ENCODE peak calls at places on chromosomes 13 and 19, in six cellular contexts. U is H1; M is mucosa of gallbladder; Z is T follicular helper cell; D is AG04449; K is effector memory CD4-positive, alpha-beta T cell. N is an unnamed sample.

GRCh38 chr19:1082928-1083816 is 12.0 kb downstream of the POLR2E start:
- DNase-seq in M (no peak), K (no peak), D (no peak), U (no peak), Z (no peak), N (no peak)

GRCh38 chr19:3618144-3618810 is 8.3 kb downstream of the CACTIN start:
- DNase-seq in U (peak; percentile 96), K (no peak), Z (peak; percentile 34), D (no peak), M (peak; percentile 57), N (no peak)

GRCh38 chr19:1690570-1691307 is 38.3 kb upstream of the TCF3 start:
- DNase-seq in Z (peak; percentile 41), M (no peak), K (peak; percentile 14), D (no peak), U (peak; percentile 98), N (no peak)

GRCh38 chr13:109256866-109257760 is 529.3 kb downstream of the IRS2 start:
- DNase-seq in D (peak; percentile 99), K (no peak), M (peak; percentile 22), Z (no peak), U (no peak), N (no peak)

GRCh38 chr13:92513672-92514071 is 712.9 kb upstream of the GPC6 start:
- DNase-seq in K (no peak), U (no peak), M (no peak), Z (no peak), D (no peak), N (no peak)

GRCh38 chr13:36431204-36432105 is 840 bp upstream of the CCNA1 start:
- DNase-seq in Z (no peak), K (no peak), D (no peak), U (no peak), M (no peak), N (no peak)

GRCh38 chr13:111265701-111266035 is 54.8 kb upstream of the TEX29 start:
- DNase-seq in K (no peak), D (no peak), M (no peak), U (peak; percentile 42), Z (no peak), N (no peak)

GRCh38 chr13:105184221-105184620 is 1351.2 kb downstream of the EFNB2 start:
- DNase-seq in M (no peak), U (no peak), K (no peak), Z (no peak), D (no peak), N (no peak)

GRCh38 chr19:16057062-16057461 is 19.2 kb upstream of the TPM4 start:
- DNase-seq in K (no peak), Z (no peak), M (no peak), D (no peak), U (no peak), N (no peak)

GRCh38 chr19:6530385-6531162 is at the start of gene TNFSF9:
- DNase-seq in Z (peak; percentile 70), K (peak; percentile 68), U (peak; percentile 96), M (peak; percentile 91), D (peak; percentile 10), N (no peak)

GRCh38 chr13:52348983-52349780 is 56.8 kb downstream of the THSD1 start:
- DNase-seq in Z (no peak), K (no peak), M (no peak), D (no peak), U (no peak), N (no peak)

GRCh38 chr19:13011653-13012389 is 16.5 kb downstream of the NFIX start:
- DNase-seq in K (no peak), D (no peak), M (no peak), U (peak; percentile 88), Z (no peak), N (no peak)

GRCh38 chr13:100451923-100452322 is 136.7 kb downstream of the GGACT start:
- DNase-seq in U (no peak), D (no peak), Z (no peak), M (no peak), K (no peak), N (no peak)

GRCh38 chr19:43675269-43675879 is 5.4 kb upstream of the PLAUR start:
- DNase-seq in U (no peak), D (no peak), K (no peak), M (peak; percentile 89), Z (no peak), N (no peak)

GRCh38 chr19:47230122-47230920 is 678 bp downstream of the BBC3 start:
- DNase-seq in M (peak; percentile 62), K (peak; percentile 76), Z (peak; percentile 74), D (no peak), U (peak; percentile 93), N (no peak)

GRCh38 chr19:50392759-50393158 is 8.6 kb downstream of the POLD1 start:
- DNase-seq in U (no peak), D (no peak), Z (no peak), M (no peak), K (no peak), N (no peak)

GRCh38 chr19:33376931-33377557 is 3.5 kb downstream of the CEBPG start:
- DNase-seq in K (no peak), Z (no peak), M (no peak), D (no peak), U (no peak), N (no peak)

GRCh38 chr19:38977445-38978314 is 2.1 kb upstream of the FBXO17 start:
- DNase-seq in D (no peak), U (no peak), K (no peak), M (no peak), Z (no peak), N (no peak)

GRCh38 chr19:8421484-8422461 is 8.7 kb downstream of the MARCHF2 start:
- DNase-seq in M (no peak), Z (no peak), K (no peak), U (no peak), D (no peak), N (no peak)

GRCh38 chr19:42239544-42240220 is 2.7 kb downstream of the GSK3A start:
- DNase-seq in M (no peak), Z (no peak), D (no peak), K (no peak), U (no peak), N (no peak)

GRCh38 chr19:53808710-53809125 is 15.4 kb downstream of the NLRP12 start:
- DNase-seq in D (no peak), K (no peak), U (no peak), M (no peak), Z (no peak), N (no peak)

GRCh38 chr13:42740753-42741152 is 40.6 kb upstream of the FAM216B start:
- DNase-seq in Z (no peak), K (no peak), D (no peak), M (peak; percentile 68), U (no peak), N (no peak)

GRCh38 chr19:47272448-47273312 is 2.0 kb upstream of the INAFM1 start:
- DNase-seq in M (peak; percentile 34), U (peak; percentile 64), Z (peak; percentile 44), K (no peak), D (no peak), N (no peak)

GRCh38 chr13:94764576-94765321 is 52.4 kb upstream of the SOX21 start:
- DNase-seq in U (no peak), Z (no peak), D (no peak), M (no peak), K (no peak), N (no peak)

GRCh38 chr13:109273326-109273751 is 513.0 kb downstream of the IRS2 start:
- DNase-seq in D (no peak), U (no peak), K (no peak), Z (no peak), M (no peak), N (no peak)

GRCh38 chr19:40718774-40719391 is 2.0 kb downstream of the ITPKC start:
- DNase-seq in Z (no peak), K (no peak), M (peak; percentile 87), U (no peak), D (no peak), N (no peak)

GRCh38 chr19:33134571-33135041 is 2.7 kb downstream of the WDR88 start:
- DNase-seq in D (no peak), M (no peak), K (no peak), U (peak; percentile 56), Z (peak; percentile 2), N (no peak)

GRCh38 chr13:80334582-80335260 is 6.2 kb downstream of the SPRY2 start:
- DNase-seq in D (no peak), Z (no peak), U (no peak), M (no peak), K (no peak), N (no peak)

GRCh38 chr19:56612737-56613136 is 17.6 kb downstream of the ZNF71 start:
- DNase-seq in K (no peak), D (no peak), U (no peak), M (no peak), Z (no peak), N (no peak)

GRCh38 chr13:51255556-51255955 is 33.4 kb downstream of the FAM124A start:
- DNase-seq in K (no peak), U (peak; percentile 43), D (no peak), Z (no peak), M (no peak), N (no peak)

GRCh38 chr13:25588336-25589060 is 216.7 kb downstream of the ATP8A2 start:
- DNase-seq in M (no peak), K (no peak), U (no peak), Z (no peak), D (no peak), N (no peak)

N was measured in iPS DF 19.7.